ENCODE peak calls at places on chromosomes 1 and 21, in four cellular contexts. Z is H9, Y is IMR-90, P is H1. B is an unnamed sample.

GRCh38 chr1:1629430-1630190 is 2.4 kb upstream of the MMP23B start:
- DNase-seq in P (peak), Z (no peak), Y (no peak), B (no peak)

GRCh38 chr1:214581785-214582184 is 21.2 kb upstream of the CENPF start:
- DNase-seq in Z (no peak), Y (peak), P (no peak), B (no peak)

GRCh38 chr1:93346472-93346991 is 825 bp downstream of the DR1 start:
- DNase-seq in Y (peak), P (no peak), Z (no peak), B (peak)

GRCh38 chr1:145878724-145879123 is 6.9 kb downstream of the ANKRD35 start:
- DNase-seq in Y (peak), P (no peak), Z (no peak), B (no peak)

GRCh38 chr21:35840949-35841348 is 219.4 kb downstream of the SETD4 start:
- DNase-seq in P (no peak), Y (no peak), Z (no peak), B (no peak)

GRCh38 chr1:2384941-2385481 is 6.3 kb downstream of the MORN1 start:
- DNase-seq in Y (no peak), P (no peak), Z (no peak), B (no peak)

GRCh38 chr1:18461656-18462055 is 19.1 kb upstream of the KLHDC7A start:
- DNase-seq in P (no peak), Z (no peak), Y (no peak), B (no peak)

GRCh38 chr1:230215049-230215448 is 148.0 kb downstream of the GALNT2 start:
- DNase-seq in P (no peak), Z (peak), Y (peak), B (no peak)

GRCh38 chr1:35537788-35538187 is 19.4 kb downstream of the KIAA0319L start:
- DNase-seq in Y (no peak), P (no peak), Z (no peak), B (no peak)

GRCh38 chr1:185260611-185261010 is 56.4 kb downstream of the IVNS1ABP start:
- DNase-seq in P (no peak), Y (peak), Z (no peak), B (no peak)

GRCh38 chr1:203182377-203182927 is 4.1 kb downstream of the CHI3L1 start:
- DNase-seq in Y (no peak), Z (no peak), P (no peak), B (no peak)

GRCh38 chr1:51274676-51275075 is 38.6 kb downstream of the RNF11 start:
- DNase-seq in Y (no peak), Z (no peak), P (peak), B (no peak)

GRCh38 chr1:9066945-9067807 is 2.3 kb downstream of the SLC2A5 start:
- DNase-seq in Y (peak), P (no peak), Z (no peak), B (no peak)
- H3K18ac ChIP-seq in Y (peak), P (no peak), Z (no peak), B (peak)

DNA sequence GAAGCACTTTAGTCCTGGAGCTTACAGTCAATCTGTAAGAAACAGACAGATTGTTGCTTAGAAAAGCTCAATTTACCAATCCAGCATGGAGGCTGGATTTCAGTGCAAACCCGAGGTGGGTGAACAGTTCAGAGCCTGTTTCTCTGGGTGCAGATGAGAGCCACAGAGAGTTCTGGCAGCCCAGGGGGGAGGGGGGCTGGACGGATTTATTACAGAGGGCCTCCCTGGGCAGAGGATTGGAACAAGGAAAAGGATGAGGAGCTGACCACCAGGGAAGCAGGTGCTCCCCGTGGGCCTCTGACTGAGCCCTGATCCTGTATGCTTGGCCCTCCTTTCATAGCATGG is 38.0 kb upstream of the EPS8L3 start:
- DNase-seq in P (no peak), Y (no peak), Z (peak), B (no peak)
- H3K18ac ChIP-seq in P (no peak), Y (no peak), Z (no peak), B (no peak)

GRCh38 chr21:44709426-44710293 is 1.7 kb downstream of the TSPEAR start:
- DNase-seq in P (peak), Z (peak), Y (peak), B (no peak)
- H3K18ac ChIP-seq in P (peak), Z (no peak), Y (no peak), B (peak)

GRCh38 chr1:221611930-221612777 is 129.7 kb downstream of the DUSP10 start:
- DNase-seq in P (no peak), Z (no peak), Y (peak), B (no peak)
- H3K18ac ChIP-seq in P (no peak), Z (no peak), Y (peak), B (no peak)

GRCh38 chr1:220852408-220852807 is 26.8 kb upstream of the HLX start:
- DNase-seq in Z (no peak), P (no peak), Y (no peak), B (no peak)
- H3K18ac ChIP-seq in Z (no peak), P (no peak), Y (no peak), B (no peak)

GRCh38 chr21:44710756-44711326 is 531 bp downstream of the TSPEAR start:
- DNase-seq in Y (no peak), Z (peak), P (peak), B (no peak)

GRCh38 chr21:44713130-44713529 is 1.8 kb upstream of the TSPEAR start:
- DNase-seq in P (peak), Y (no peak), Z (no peak), B (no peak)

GRCh38 chr21:44712203-44713028 is 1.0 kb upstream of the TSPEAR start:
- DNase-seq in Y (no peak), P (peak), Z (peak), B (no peak)

GRCh38 chr21:44710294-44710665 is 1.1 kb downstream of the TSPEAR start:
- DNase-seq in Z (peak), Y (no peak), P (peak), B (no peak)

DNA sequence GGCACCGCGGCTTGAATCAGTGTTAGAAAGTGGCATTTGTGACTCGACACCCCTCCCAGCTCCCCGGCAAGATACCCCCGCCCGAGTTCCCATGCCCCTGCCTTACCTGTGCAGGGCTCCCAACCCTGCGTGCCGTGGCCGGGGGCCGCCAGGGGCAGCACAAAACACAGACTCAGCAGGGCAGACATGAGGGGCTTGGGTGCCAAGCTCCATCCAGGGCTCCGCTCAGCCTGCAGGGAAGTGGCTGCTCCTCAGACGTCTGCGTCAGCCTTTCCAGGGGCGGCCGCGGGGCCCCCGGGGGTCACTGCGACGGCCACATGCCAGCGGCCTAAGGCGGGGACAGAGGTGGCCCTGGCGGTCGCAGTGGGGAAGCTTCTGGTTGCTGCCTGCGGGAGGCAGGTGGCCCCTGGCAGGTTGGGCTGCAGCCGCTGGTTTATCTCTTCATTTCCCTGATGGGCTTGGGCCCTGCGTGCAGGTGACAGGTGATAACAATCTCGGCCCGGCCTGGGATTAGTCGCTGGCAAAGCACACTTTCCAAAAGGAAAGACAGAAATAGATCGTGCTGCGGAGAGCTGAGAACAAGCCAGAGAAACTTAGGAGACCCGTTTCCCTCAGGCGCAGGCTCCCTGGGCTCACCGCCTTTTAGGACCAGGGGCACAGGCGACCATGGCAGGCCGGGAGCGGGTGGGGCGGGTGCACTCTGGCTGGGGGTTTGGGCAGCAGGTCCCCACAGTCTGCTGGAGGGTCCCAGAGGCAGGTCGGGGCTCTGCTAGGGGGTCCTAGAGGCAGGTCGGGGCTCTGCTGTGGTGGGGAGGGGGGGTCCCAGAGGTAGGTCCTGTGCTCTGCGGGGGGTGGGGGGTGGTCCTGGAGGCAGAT is at the start of gene TSPEAR:
- DNase-seq in Y (no peak), P (peak), Z (peak), B (no peak)
- H3K18ac ChIP-seq in Y (no peak), P (peak), Z (no peak), B (peak)

DNA sequence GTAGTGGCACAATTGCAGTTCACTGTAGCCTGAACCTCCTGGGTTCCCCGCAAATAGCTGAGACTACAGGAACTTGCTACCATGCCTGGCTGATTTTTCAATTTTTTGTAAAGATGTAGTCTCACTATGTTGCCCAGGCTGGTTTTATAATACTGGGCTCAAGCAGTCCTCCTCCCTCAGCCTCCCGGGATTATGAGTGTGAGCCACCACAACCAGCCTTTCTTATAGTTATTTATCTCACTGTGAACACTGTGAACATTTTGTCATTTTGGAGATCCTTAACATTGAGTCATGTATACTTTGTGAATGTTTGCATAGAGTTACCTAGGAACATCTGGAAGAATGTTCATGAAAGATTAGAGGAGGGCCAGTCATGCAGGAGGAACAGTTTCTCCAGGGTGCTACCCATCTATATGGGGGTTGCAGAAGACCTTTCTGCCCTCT is 127.1 kb upstream of the CACYBP start:
- DNase-seq in Y (peak), P (no peak), Z (no peak), B (no peak)
- H3K18ac ChIP-seq in Y (no peak), P (peak), Z (peak), B (no peak)

GRCh38 chr1:26731233-26731902 is 35.6 kb downstream of the ARID1A start:
- DNase-seq in Z (no peak), Y (no peak), P (no peak), B (no peak)
- H3K18ac ChIP-seq in Z (no peak), Y (peak), P (no peak), B (peak)

B was measured in neuronal stem cell.